ENCODE peak calls at places on chromosomes 6 and 20, in six cellular contexts. One of them, this sample, is unnamed.

GRCh38 chr20:32387262-32387661 is 29.1 kb downstream of the ASXL1 start:
- DNase-seq in mesenchymal stem cell: peak; percentile 58
- DNase-seq in IMR-90: peak; percentile 40
- DNase-seq in H9: no peak
- DNase-seq in neuronal stem cell: no peak
- DNase-seq in H1: no peak
- DNase-seq in this sample: no peak

GRCh38 chr20:50913976-50914375 is 17.3 kb downstream of the ADNP start:
- DNase-seq in H9: no peak
- DNase-seq in neuronal stem cell: no peak
- DNase-seq in IMR-90: peak; percentile 88
- DNase-seq in mesenchymal stem cell: peak; percentile 68
- DNase-seq in H1: no peak
- DNase-seq in this sample: no peak

GRCh38 chr6:129801909-129802308 is 59.2 kb downstream of the TMEM244 start:
- DNase-seq in H1: no peak
- DNase-seq in IMR-90: no peak
- DNase-seq in mesenchymal stem cell: no peak
- DNase-seq in neuronal stem cell: no peak
- DNase-seq in H9: no peak
- DNase-seq in this sample: peak; percentile 58

GRCh38 chr6:11921017-11921438 is 91.1 kb upstream of the HIVEP1 start:
- DNase-seq in H9: peak; percentile 48
- DNase-seq in mesenchymal stem cell: peak; percentile 96
- DNase-seq in neuronal stem cell: no peak
- DNase-seq in IMR-90: peak; percentile 95
- DNase-seq in H1: no peak
- DNase-seq in this sample: peak; percentile 67

GRCh38 chr6:152634773-152635172 is 2.4 kb downstream of the SYNE1 start:
- DNase-seq in H9: no peak
- DNase-seq in mesenchymal stem cell: no peak
- DNase-seq in IMR-90: no peak
- DNase-seq in neuronal stem cell: no peak
- DNase-seq in H1: no peak
- DNase-seq in this sample: no peak

GRCh38 chr20:8152183-8152582 is 20.1 kb downstream of the PLCB1 start:
- DNase-seq in neuronal stem cell: no peak
- DNase-seq in mesenchymal stem cell: peak; percentile 32
- DNase-seq in IMR-90: peak; percentile 65
- DNase-seq in H1: no peak
- DNase-seq in H9: no peak
- DNase-seq in this sample: no peak

GRCh38 chr6:10719386-10720228 is 3.3 kb upstream of the TMEM14C start:
- DNase-seq in neuronal stem cell: no peak
- DNase-seq in H1: no peak
- DNase-seq in mesenchymal stem cell: no peak
- DNase-seq in IMR-90: no peak
- DNase-seq in H9: no peak
- DNase-seq in this sample: no peak

GRCh38 chr6:53961679-53962370 is 149.4 kb upstream of the MLIP start:
- DNase-seq in H9: peak; percentile 51
- DNase-seq in mesenchymal stem cell: peak; percentile 40
- DNase-seq in neuronal stem cell: no peak
- DNase-seq in H1: no peak
- DNase-seq in IMR-90: peak; percentile 19
- DNase-seq in this sample: peak; percentile 83

GRCh38 chr6:97697450-97697849 is 414.4 kb upstream of the MMS22L start:
- DNase-seq in neuronal stem cell: no peak
- DNase-seq in H1: no peak
- DNase-seq in IMR-90: peak; percentile 61
- DNase-seq in H9: no peak
- DNase-seq in mesenchymal stem cell: peak; percentile 8
- DNase-seq in this sample: peak; percentile 84

GRCh38 chr6:51429042-51429712 is 610.5 kb downstream of the TFAP2B start:
- DNase-seq in H9: no peak
- DNase-seq in mesenchymal stem cell: no peak
- DNase-seq in neuronal stem cell: peak; percentile 57
- DNase-seq in IMR-90: no peak
- DNase-seq in H1: no peak
- DNase-seq in this sample: no peak

GRCh38 chr6:110681543-110682459 is 133.5 kb downstream of the CDK19 start:
- DNase-seq in H9: no peak
- DNase-seq in neuronal stem cell: no peak
- DNase-seq in IMR-90: peak; percentile 23
- DNase-seq in mesenchymal stem cell: peak; percentile 17
- DNase-seq in H1: no peak
- DNase-seq in this sample: no peak

DNA sequence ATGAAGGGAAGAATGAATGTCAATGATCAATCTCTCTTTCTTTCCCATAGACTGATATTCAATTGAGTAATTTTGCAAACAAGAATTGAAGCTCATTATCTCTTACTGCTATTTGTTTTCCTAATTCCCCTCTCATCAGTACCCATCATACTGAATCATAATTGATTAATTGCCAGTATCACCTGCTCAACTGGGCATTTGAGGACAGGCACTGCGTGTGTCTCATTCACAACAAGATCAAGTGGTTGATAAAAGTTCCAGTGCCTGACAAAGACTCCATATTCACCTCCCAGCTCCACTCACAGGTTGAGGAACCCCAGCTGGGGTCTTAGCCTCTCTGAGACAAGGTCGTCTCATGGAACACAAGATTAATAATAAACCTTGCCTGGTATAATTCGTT is 67.7 kb downstream of the BCAS1 start:
- DNase-seq in H9: no peak
- DNase-seq in IMR-90: no peak
- DNase-seq in H1: no peak
- DNase-seq in neuronal stem cell: no peak
- DNase-seq in mesenchymal stem cell: no peak
- DNase-seq in this sample: no peak
- H4K91ac ChIP-seq in H9: no peak overlapping the region
- H4K91ac ChIP-seq in IMR-90: no peak overlapping the region
- H4K91ac ChIP-seq in H1: no peak overlapping the region
- H4K91ac ChIP-seq in neuronal stem cell: no peak overlapping the region
- H4K91ac ChIP-seq in mesenchymal stem cell: no peak overlapping the region
- H4K91ac ChIP-seq in this sample: no peak overlapping the region

DNA sequence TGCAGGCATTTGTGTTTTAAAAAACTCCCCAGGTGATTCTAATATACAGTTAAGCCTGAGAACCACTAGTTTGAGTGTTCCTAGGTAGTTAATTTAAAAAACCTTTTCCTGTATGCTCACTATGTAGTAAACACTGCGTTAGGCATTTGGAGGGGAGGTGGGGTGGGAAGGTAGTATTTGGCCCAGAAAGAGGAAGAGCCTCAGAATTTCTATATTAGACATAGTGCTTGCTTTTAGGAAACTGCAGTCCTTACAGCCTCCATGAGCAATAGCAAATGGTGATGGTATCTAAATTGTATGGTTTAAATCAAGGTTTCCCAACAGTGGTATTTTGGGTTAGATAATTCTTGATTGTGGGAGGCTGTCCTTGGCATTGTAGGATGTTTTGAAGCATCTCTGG is 61.4 kb upstream of the RIPOR2 start:
- DNase-seq in neuronal stem cell: no peak
- DNase-seq in mesenchymal stem cell: no peak
- DNase-seq in H1: no peak
- DNase-seq in IMR-90: no peak
- DNase-seq in H9: no peak
- DNase-seq in this sample: no peak
- H2BK120ac ChIP-seq in neuronal stem cell: no peak overlapping the region
- H2BK120ac ChIP-seq in mesenchymal stem cell: no peak overlapping the region
- H2BK120ac ChIP-seq in H1: peak overlapping the region; percentile 72
- H2BK120ac ChIP-seq in IMR-90: no peak overlapping the region
- H2BK120ac ChIP-seq in H9: no peak overlapping the region
- H2BK120ac ChIP-seq in this sample: no peak overlapping the region

GRCh38 chr6:45586216-45587171 is 208.8 kb upstream of the SUPT3H start:
- DNase-seq in IMR-90: no peak
- DNase-seq in H9: no peak
- DNase-seq in H1: no peak
- DNase-seq in neuronal stem cell: no peak
- DNase-seq in mesenchymal stem cell: no peak
- DNase-seq in this sample: no peak
- H4K91ac ChIP-seq in IMR-90: no peak overlapping the region
- H4K91ac ChIP-seq in H9: no peak overlapping the region
- H4K91ac ChIP-seq in H1: no peak overlapping the region
- H4K91ac ChIP-seq in neuronal stem cell: no peak overlapping the region
- H4K91ac ChIP-seq in mesenchymal stem cell: no peak overlapping the region
- H4K91ac ChIP-seq in this sample: no peak overlapping the region

DNA sequence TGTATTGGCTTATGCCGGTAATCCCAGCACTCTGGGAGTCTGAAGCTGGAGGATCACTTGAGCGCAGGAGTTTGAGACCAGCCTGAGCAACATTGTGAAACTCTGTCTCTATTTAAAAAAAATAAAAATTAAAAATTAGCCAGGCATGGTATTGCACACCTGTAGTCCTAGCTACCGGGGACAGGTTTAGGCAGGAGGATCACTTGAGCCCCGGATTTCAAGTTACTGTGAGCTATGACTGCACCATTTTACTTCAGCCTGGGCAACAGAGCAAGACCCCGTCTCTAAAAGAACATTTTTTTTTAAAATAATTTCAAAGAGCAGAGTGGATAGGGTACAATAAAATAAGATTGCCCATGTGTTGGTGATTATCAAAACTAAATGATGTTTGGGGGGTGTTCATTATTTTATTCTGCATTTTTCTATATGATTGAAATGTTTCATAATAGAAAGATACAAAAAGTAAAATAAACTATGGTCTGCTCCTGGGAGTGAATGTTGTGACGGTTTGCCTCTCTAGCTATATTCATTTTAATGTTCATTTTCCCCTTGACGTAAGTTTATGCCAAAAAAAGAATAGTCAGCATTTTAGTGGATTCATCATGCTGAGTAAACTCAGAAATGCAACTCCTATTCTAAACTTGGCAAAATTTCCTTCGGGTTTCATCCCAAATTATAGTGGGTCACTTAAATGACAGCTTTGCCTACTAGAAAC is 482.7 kb upstream of the SOX4 start:
- DNase-seq in H1: no peak
- DNase-seq in H9: no peak
- DNase-seq in mesenchymal stem cell: no peak
- DNase-seq in neuronal stem cell: no peak
- DNase-seq in IMR-90: no peak
- DNase-seq in this sample: no peak
- H2BK120ac ChIP-seq in H1: no peak overlapping the region
- H2BK120ac ChIP-seq in H9: no peak overlapping the region
- H2BK120ac ChIP-seq in mesenchymal stem cell: no peak overlapping the region
- H2BK120ac ChIP-seq in neuronal stem cell: no peak overlapping the region
- H2BK120ac ChIP-seq in IMR-90: peak overlapping the region; percentile 12
- H2BK120ac ChIP-seq in this sample: no peak overlapping the region

GRCh38 chr6:87012743-87013142 is 75.4 kb downstream of the HTR1E start:
- DNase-seq in H9: no peak
- DNase-seq in IMR-90: no peak
- DNase-seq in neuronal stem cell: no peak
- DNase-seq in H1: no peak
- DNase-seq in mesenchymal stem cell: no peak
- DNase-seq in this sample: no peak
- H4K91ac ChIP-seq in H9: no peak overlapping the region
- H4K91ac ChIP-seq in IMR-90: no peak overlapping the region
- H4K91ac ChIP-seq in neuronal stem cell: no peak overlapping the region
- H4K91ac ChIP-seq in H1: no peak overlapping the region
- H4K91ac ChIP-seq in mesenchymal stem cell: no peak overlapping the region
- H4K91ac ChIP-seq in this sample: no peak overlapping the region

GRCh38 chr6:144262470-144263369 is 22.4 kb upstream of the UTRN start:
- DNase-seq in neuronal stem cell: no peak
- DNase-seq in H1: no peak
- DNase-seq in IMR-90: no peak
- DNase-seq in mesenchymal stem cell: no peak
- DNase-seq in H9: no peak
- DNase-seq in this sample: no peak
- H2BK120ac ChIP-seq in neuronal stem cell: no peak overlapping the region
- H2BK120ac ChIP-seq in H1: no peak overlapping the region
- H2BK120ac ChIP-seq in IMR-90: peak overlapping the region; percentile 30
- H2BK120ac ChIP-seq in mesenchymal stem cell: no peak overlapping the region
- H2BK120ac ChIP-seq in H9: no peak overlapping the region
- H2BK120ac ChIP-seq in this sample: no peak overlapping the region